ENCODE peak calls at places on chromosomes 1 and 21, in four cellular contexts. One of them, this sample, is unnamed.

GRCh38 chr1:245051349-245052221 is 103.2 kb upstream of the KIF26B start:
- DNase-seq in stomach: peak; percentile 35
- DNase-seq in GM12891: no peak
- DNase-seq in A549: no peak
- DNase-seq in this sample: peak; percentile 79

GRCh38 chr1:176315519-176316220 is 108.6 kb upstream of the COP1 start:
- DNase-seq in stomach: no peak
- DNase-seq in GM12891: no peak
- DNase-seq in A549: no peak
- DNase-seq in this sample: no peak

GRCh38 chr1:108858541-108858940 is 1.6 kb upstream of the AKNAD1 start:
- DNase-seq in A549: no peak
- DNase-seq in stomach: no peak
- DNase-seq in GM12891: no peak
- DNase-seq in this sample: no peak

GRCh38 chr21:37742532-37742931 is 173.7 kb downstream of the KCNJ6 start:
- DNase-seq in stomach: no peak
- DNase-seq in A549: no peak
- DNase-seq in GM12891: no peak
- DNase-seq in this sample: no peak

GRCh38 chr1:151888972-151889570 is 20.2 kb downstream of the THEM4 start:
- DNase-seq in GM12891: no peak
- DNase-seq in A549: peak; percentile 41
- DNase-seq in stomach: no peak
- DNase-seq in this sample: no peak

GRCh38 chr1:23210351-23210785 is 6.9 kb downstream of the HTR1D start:
- DNase-seq in stomach: no peak
- DNase-seq in GM12891: no peak
- DNase-seq in A549: no peak
- DNase-seq in this sample: no peak

GRCh38 chr1:222095606-222096475 is 354.0 kb upstream of the DUSP10 start:
- DNase-seq in A549: peak; percentile 12
- DNase-seq in stomach: peak; percentile 45
- DNase-seq in GM12891: peak; percentile 31
- DNase-seq in this sample: peak; percentile 37

GRCh38 chr1:6544831-6545230 is 9.5 kb downstream of the NOL9 start:
- DNase-seq in GM12891: no peak
- DNase-seq in stomach: no peak
- DNase-seq in A549: no peak
- DNase-seq in this sample: no peak

GRCh38 chr1:186202174-186202843 is 172.7 kb downstream of the TPR start:
- DNase-seq in GM12891: no peak
- DNase-seq in A549: no peak
- DNase-seq in stomach: no peak
- DNase-seq in this sample: peak; percentile 7

GRCh38 chr1:204171751-204172178 is 5.6 kb upstream of the REN start:
- DNase-seq in A549: peak; percentile 31
- DNase-seq in stomach: no peak
- DNase-seq in GM12891: no peak
- DNase-seq in this sample: no peak

GRCh38 chr1:46425740-46426139 is 31.6 kb downstream of the FAAH start:
- DNase-seq in A549: no peak
- DNase-seq in stomach: no peak
- DNase-seq in GM12891: no peak
- DNase-seq in this sample: no peak

GRCh38 chr1:163440090-163440489 is 118.3 kb downstream of the NUF2 start:
- DNase-seq in stomach: no peak
- DNase-seq in GM12891: no peak
- DNase-seq in A549: no peak
- DNase-seq in this sample: no peak

GRCh38 chr1:28064064-28064463 is 24.3 kb downstream of the EYA3 start:
- DNase-seq in A549: no peak
- DNase-seq in stomach: no peak
- DNase-seq in GM12891: no peak
- DNase-seq in this sample: no peak

GRCh38 chr1:198829948-198830347 is 191.1 kb downstream of the PTPRC start:
- DNase-seq in A549: no peak
- DNase-seq in stomach: no peak
- DNase-seq in GM12891: no peak
- DNase-seq in this sample: no peak

GRCh38 chr1:228905579-228905978 is 170.3 kb downstream of the RHOU start:
- DNase-seq in stomach: no peak
- DNase-seq in A549: no peak
- DNase-seq in GM12891: no peak
- DNase-seq in this sample: no peak

GRCh38 chr1:15696956-15697521 is 12.9 kb downstream of the PLEKHM2 start:
- DNase-seq in GM12891: peak; percentile 69
- DNase-seq in stomach: no peak
- DNase-seq in A549: no peak
- DNase-seq in this sample: no peak

GRCh38 chr1:28582248-28582615 is 9.8 kb upstream of the RAB42 start:
- DNase-seq in stomach: no peak
- DNase-seq in GM12891: no peak
- DNase-seq in A549: peak; percentile 30
- DNase-seq in this sample: no peak

GRCh38 chr1:66564250-66564649 is 30.3 kb downstream of the SGIP1 start:
- DNase-seq in GM12891: no peak
- DNase-seq in A549: peak; percentile 6
- DNase-seq in stomach: no peak
- DNase-seq in this sample: no peak

GRCh38 chr1:146034976-146035469 is 13.5 kb upstream of the HJV start:
- DNase-seq in GM12891: no peak
- DNase-seq in A549: peak; percentile 56
- DNase-seq in stomach: no peak
- DNase-seq in this sample: no peak

GRCh38 chr1:25658791-25659431 is 42.3 kb downstream of the MAN1C1 start:
- DNase-seq in A549: no peak
- DNase-seq in GM12891: no peak
- DNase-seq in stomach: peak; percentile 82
- DNase-seq in this sample: peak; percentile 85

GRCh38 chr1:113943028-113943811 is 14.1 kb downstream of the HIPK1 start:
- DNase-seq in A549: no peak
- DNase-seq in GM12891: no peak
- DNase-seq in stomach: no peak
- DNase-seq in this sample: no peak

GRCh38 chr1:205324781-205325180 is 3.2 kb upstream of the NUAK2 start:
- DNase-seq in A549: no peak
- DNase-seq in stomach: no peak
- DNase-seq in GM12891: no peak
- DNase-seq in this sample: no peak

GRCh38 chr1:84077476-84078107 is 66.5 kb upstream of the PRKACB start:
- DNase-seq in GM12891: peak; percentile 81
- DNase-seq in A549: peak; percentile 64
- DNase-seq in stomach: peak; percentile 63
- DNase-seq in this sample: peak; percentile 79
- TF ChIP-seq POLR2A in GM12891: peak; percentile 30
- TF ChIP-seq POLR2A in A549: peak; percentile 62
- TF ChIP-seq POLR2A in stomach: no peak
- TF ChIP-seq POLR2A in this sample: peak; percentile 80

GRCh38 chr1:30757196-30757949 is at the start of gene LAPTM5:
- DNase-seq in stomach: peak; percentile 48
- DNase-seq in GM12891: no peak
- DNase-seq in A549: no peak
- DNase-seq in this sample: peak; percentile 23
- TF ChIP-seq POLR2A in stomach: no peak
- TF ChIP-seq POLR2A in GM12891: peak; percentile 90
- TF ChIP-seq POLR2A in A549: no peak
- TF ChIP-seq POLR2A in this sample: no peak

GRCh38 chr21:43792406-43792805 is 3.0 kb downstream of the RRP1 start:
- DNase-seq in stomach: no peak
- DNase-seq in A549: no peak
- DNase-seq in GM12891: no peak
- DNase-seq in this sample: no peak
- TF ChIP-seq POLR2A in stomach: no peak
- TF ChIP-seq POLR2A in A549: no peak
- TF ChIP-seq POLR2A in GM12891: no peak
- TF ChIP-seq POLR2A in this sample: no peak

DNA sequence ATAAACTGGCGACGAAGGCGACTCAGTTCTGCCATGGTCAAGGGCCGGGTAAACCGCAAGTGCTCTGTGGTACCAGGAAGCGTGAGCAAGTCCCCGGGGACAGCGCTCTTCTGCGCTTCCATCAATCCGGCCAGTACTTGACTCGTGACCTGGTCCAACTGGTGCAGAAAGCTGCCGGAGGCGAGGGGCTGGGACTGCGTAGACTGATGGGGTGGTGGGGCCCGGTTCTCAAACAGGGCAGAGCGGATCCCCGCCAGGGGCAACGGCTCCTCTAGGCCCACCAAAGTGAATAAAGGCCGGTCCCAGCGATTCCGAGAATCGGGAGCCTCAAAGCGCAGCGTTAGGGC is 852 bp downstream of the KTI12 start:
- DNase-seq in GM12891: no peak
- DNase-seq in stomach: peak; percentile 44
- DNase-seq in A549: peak; percentile 15
- DNase-seq in this sample: peak; percentile 20
- TF ChIP-seq POLR2A in GM12891: no peak
- TF ChIP-seq POLR2A in stomach: no peak
- TF ChIP-seq POLR2A in A549: no peak
- TF ChIP-seq POLR2A in this sample: no peak

DNA sequence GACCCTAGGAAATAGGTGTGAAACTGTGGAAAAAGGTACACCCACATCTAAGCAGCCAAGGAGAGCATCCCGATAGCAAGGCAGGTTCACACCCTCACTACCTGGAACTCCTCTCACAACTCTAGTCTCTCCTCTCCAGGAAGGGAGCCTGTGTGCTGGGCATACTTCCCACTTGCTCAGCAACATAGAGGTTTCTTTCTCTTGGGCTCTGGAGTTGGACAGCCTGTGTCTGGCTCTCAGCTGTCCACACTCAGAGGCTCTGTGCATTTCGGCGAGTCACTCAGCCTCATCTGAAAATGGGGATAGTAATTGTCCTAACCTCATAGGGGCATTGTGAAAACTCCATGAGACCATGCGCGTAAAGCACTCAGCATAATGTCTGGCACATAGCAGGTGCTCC is 29.6 kb upstream of the VWA5B1 start:
- DNase-seq in stomach: no peak
- DNase-seq in GM12891: no peak
- DNase-seq in A549: no peak
- DNase-seq in this sample: no peak
- TF ChIP-seq POLR2A in stomach: no peak
- TF ChIP-seq POLR2A in GM12891: no peak
- TF ChIP-seq POLR2A in A549: no peak
- TF ChIP-seq POLR2A in this sample: no peak